ENCODE peak calls at places on chromosome 14, in nine cellular contexts. V, O, P, M, L, R, G, U and I are unnamed samples.

GRCh38 chr14:20823859-20824258 is 21.2 kb upstream of the RNASE1 start:
- DNase-seq in U (no peak), R (no peak), V (no peak), G (no peak), M (no peak), L (no peak), P (no peak), O (no peak), I (no peak)

GRCh38 chr14:22980672-22981089 is 1.7 kb downstream of the AJUBA start:
- DNase-seq in G (no peak), R (no peak), P (peak), O (peak), V (peak), L (peak), M (no peak), U (no peak), I (no peak)

GRCh38 chr14:52663850-52664249 is 31.5 kb downstream of the ERO1A start:
- DNase-seq in V (no peak), L (no peak), U (no peak), O (no peak), R (no peak), G (no peak), P (no peak), M (no peak), I (no peak)

GRCh38 chr14:99062216-99062615 is 209.8 kb downstream of the BCL11B start:
- DNase-seq in R (no peak), L (no peak), P (no peak), G (no peak), V (no peak), U (no peak), M (no peak), O (no peak), I (no peak)

GRCh38 chr14:32679927-32680612 is 258.6 kb upstream of the NPAS3 start:
- DNase-seq in R (no peak), U (no peak), M (no peak), L (no peak), O (no peak), V (no peak), G (no peak), P (no peak), I (no peak)

GRCh38 chr14:24941719-24942118 is 108.2 kb downstream of the STXBP6 start:
- DNase-seq in G (no peak), M (no peak), U (no peak), R (no peak), O (no peak), L (no peak), V (no peak), P (peak), I (no peak)

GRCh38 chr14:44030963-44031362 is 476.1 kb downstream of the FSCB start:
- DNase-seq in R (no peak), O (no peak), U (no peak), M (no peak), V (no peak), G (no peak), P (no peak), L (no peak), I (no peak)

GRCh38 chr14:72961579-72962335 is 35.5 kb downstream of the DCAF4 start:
- DNase-seq in R (no peak), G (no peak), O (peak), V (no peak), M (no peak), L (peak), P (no peak), U (no peak), I (no peak)

GRCh38 chr14:76697246-76697645 is 64.0 kb upstream of the VASH1 start:
- DNase-seq in P (no peak), M (no peak), V (no peak), G (no peak), U (no peak), R (no peak), L (no peak), O (no peak), I (no peak)

GRCh38 chr14:78425332-78425731 is 255.2 kb downstream of the NRXN3 start:
- DNase-seq in G (no peak), O (no peak), M (no peak), P (no peak), U (no peak), R (no peak), V (no peak), L (no peak), I (no peak)

GRCh38 chr14:69232388-69232787 is 27.6 kb upstream of the GALNT16 start:
- DNase-seq in P (no peak), M (no peak), R (no peak), V (no peak), L (no peak), O (no peak), G (no peak), U (no peak), I (no peak)

GRCh38 chr14:51081209-51081608 is 13.7 kb downstream of the TRIM9 start:
- DNase-seq in G (no peak), R (no peak), U (no peak), V (no peak), P (no peak), L (no peak), M (no peak), O (no peak), I (no peak)

GRCh38 chr14:100143523-100143922 is 15.9 kb downstream of the DEGS2 start:
- DNase-seq in U (no peak), L (no peak), P (no peak), M (no peak), G (no peak), V (no peak), O (no peak), R (no peak), I (no peak)

GRCh38 chr14:94636744-94637412 is 24.7 kb downstream of the SERPINA3 start:
- DNase-seq in L (no peak), P (no peak), M (peak), G (no peak), R (no peak), U (no peak), O (peak), V (no peak), I (no peak)

GRCh38 chr14:72826039-72826438 is 67.9 kb downstream of the DPF3 start:
- DNase-seq in O (no peak), V (no peak), G (no peak), U (no peak), P (no peak), L (no peak), M (no peak), R (no peak), I (no peak)

GRCh38 chr14:68377056-68377455 is 415.8 kb downstream of the ZFP36L1 start:
- DNase-seq in P (no peak), R (no peak), O (no peak), G (no peak), V (no peak), L (no peak), M (no peak), U (no peak), I (no peak)

GRCh38 chr14:64628940-64629403 is 75.3 kb upstream of the PLEKHG3 start:
- DNase-seq in M (peak), G (peak), V (no peak), U (no peak), O (peak), L (peak), P (no peak), R (no peak), I (peak)

GRCh38 chr14:92945544-92945943 is 22.6 kb downstream of the CHGA start:
- DNase-seq in V (no peak), U (no peak), L (no peak), R (no peak), O (no peak), G (no peak), P (no peak), M (no peak), I (no peak)

GRCh38 chr14:20427231-20428009 is 8.5 kb downstream of the KLHL33 start:
- DNase-seq in R (no peak), U (no peak), G (no peak), L (peak), P (no peak), V (no peak), O (peak), M (peak), I (no peak)

GRCh38 chr14:81970307-81970706 is 436.7 kb upstream of the SEL1L start:
- DNase-seq in O (no peak), U (no peak), G (no peak), V (no peak), R (no peak), P (no peak), M (no peak), L (no peak), I (no peak)

GRCh38 chr14:36300337-36300736 is 20.1 kb downstream of the MBIP start:
- DNase-seq in R (no peak), M (no peak), V (no peak), G (no peak), O (peak), L (peak), P (no peak), U (no peak), I (no peak)

GRCh38 chr14:100804558-100805309 is 21.2 kb upstream of the MEG3 start:
- DNase-seq in M (no peak), P (no peak), U (no peak), L (no peak), G (no peak), O (no peak), V (no peak), R (no peak), I (no peak)

GRCh38 chr14:48398675-48399282 is 723.4 kb upstream of the MDGA2 start:
- DNase-seq in U (no peak), V (no peak), R (no peak), M (peak), O (peak), P (no peak), L (peak), G (no peak), I (no peak)

GRCh38 chr14:61418749-61419148 is 97.4 kb downstream of the PRKCH start:
- DNase-seq in O (no peak), L (no peak), U (no peak), V (no peak), M (no peak), G (no peak), R (no peak), P (no peak), I (no peak)

GRCh38 chr14:82872494-82872893 is 1338.8 kb upstream of the SEL1L start:
- DNase-seq in G (no peak), U (no peak), O (no peak), M (no peak), R (no peak), V (no peak), L (no peak), P (no peak), I (no peak)

GRCh38 chr14:92680781-92681650 is 67.4 kb downstream of the LGMN start:
- DNase-seq in U (peak), G (peak), O (peak), P (peak), V (peak), R (peak), M (peak), L (peak), I (peak)

GRCh38 chr14:99460793-99461192 is 19.9 kb downstream of the SETD3 start:
- DNase-seq in V (no peak), P (no peak), U (no peak), O (no peak), G (no peak), L (no peak), M (no peak), R (no peak), I (no peak)

GRCh38 chr14:60189923-60190840 is 25.0 kb upstream of the DHRS7 start:
- DNase-seq in M (no peak), P (no peak), O (no peak), U (no peak), L (no peak), V (no peak), R (no peak), G (no peak), I (no peak)

GRCh38 chr14:26905219-26905618 is 307.4 kb upstream of the NOVA1 start:
- DNase-seq in G (no peak), P (no peak), R (no peak), V (no peak), U (no peak), L (no peak), O (no peak), M (no peak), I (no peak)

GRCh38 chr14:95562892-95563685 is 28.2 kb downstream of the GLRX5 start:
- DNase-seq in L (peak), U (no peak), M (peak), R (no peak), O (no peak), G (no peak), V (no peak), P (peak), I (no peak)

GRCh38 chr14:70707138-70708038 is 65.7 kb downstream of the TTC9 start:
- DNase-seq in M (peak), R (no peak), P (no peak), U (no peak), L (peak), O (peak), G (peak), V (no peak), I (no peak)

GRCh38 chr14:92670177-92670576 is 78.2 kb downstream of the LGMN start:
- DNase-seq in O (peak), U (no peak), M (no peak), P (no peak), L (peak), V (no peak), R (no peak), G (peak), I (no peak)

GRCh38 chr14:65472189-65472588 is 59.7 kb downstream of the FUT8 start:
- DNase-seq in G (no peak), R (no peak), P (no peak), M (no peak), V (no peak), O (no peak), U (no peak), L (no peak), I (no peak)

GRCh38 chr14:101554991-101555668 is 6.2 kb upstream of the DIO3 start:
- DNase-seq in G (no peak), U (no peak), V (no peak), O (no peak), L (no peak), P (no peak), R (no peak), M (no peak), I (no peak)